ENCODE peak calls at places on chromosomes 3 and 15, in four cellular contexts. R, K, G and O are unnamed samples.
A peak's percentile ranks its signal among the peaks of the same experiment; 100 is the strongest.

GRCh38 chr3:31508452-31509146 is 24.1 kb upstream of the STT3B start:
- DNase-seq in R (no peak), K (no peak), G (no peak), O (no peak)

GRCh38 chr3:50278868-50279224 is at the start of gene LSMEM2:
- DNase-seq in R (no peak), K (no peak), G (no peak), O (no peak)

GRCh38 chr3:43390255-43390588 is 103.9 kb downstream of the SNRK start:
- DNase-seq in R (no peak), K (no peak), G (no peak), O (no peak)

GRCh38 chr3:58962816-58963215 is 87.0 kb downstream of the CFAP20DC start:
- DNase-seq in R (no peak), K (no peak), G (no peak), O (no peak)

GRCh38 chr15:33243869-33244268 is 49.4 kb upstream of the FMN1 start:
- DNase-seq in R (peak; percentile 44), K (no peak), G (no peak), O (no peak)

GRCh38 chr15:59688383-59688887 is 685 bp downstream of the BNIP2 start:
- DNase-seq in R (peak; percentile 42), K (no peak), G (no peak), O (peak; percentile 6)

GRCh38 chr15:92899910-92900711 is at the start of gene CHD2:
- DNase-seq in R (peak; percentile 91), K (peak; percentile 79), G (peak; percentile 83), O (peak; percentile 89)

GRCh38 chr15:62547584-62547983 is 382.5 kb upstream of the C2CD4B start:
- DNase-seq in R (no peak), K (no peak), G (no peak), O (no peak)

GRCh38 chr15:80744826-80745225 is 34.3 kb upstream of the CEMIP start:
- DNase-seq in R (no peak), K (no peak), G (no peak), O (no peak)

GRCh38 chr3:64741344-64741743 is 53.5 kb upstream of the ADAMTS9 start:
- DNase-seq in R (no peak), K (no peak), G (no peak), O (no peak)

GRCh38 chr3:167882057-167882667 is 146.6 kb downstream of the SERPINI1 start:
- DNase-seq in R (peak; percentile 30), K (no peak), G (peak; percentile 32), O (peak; percentile 39)

DNA sequence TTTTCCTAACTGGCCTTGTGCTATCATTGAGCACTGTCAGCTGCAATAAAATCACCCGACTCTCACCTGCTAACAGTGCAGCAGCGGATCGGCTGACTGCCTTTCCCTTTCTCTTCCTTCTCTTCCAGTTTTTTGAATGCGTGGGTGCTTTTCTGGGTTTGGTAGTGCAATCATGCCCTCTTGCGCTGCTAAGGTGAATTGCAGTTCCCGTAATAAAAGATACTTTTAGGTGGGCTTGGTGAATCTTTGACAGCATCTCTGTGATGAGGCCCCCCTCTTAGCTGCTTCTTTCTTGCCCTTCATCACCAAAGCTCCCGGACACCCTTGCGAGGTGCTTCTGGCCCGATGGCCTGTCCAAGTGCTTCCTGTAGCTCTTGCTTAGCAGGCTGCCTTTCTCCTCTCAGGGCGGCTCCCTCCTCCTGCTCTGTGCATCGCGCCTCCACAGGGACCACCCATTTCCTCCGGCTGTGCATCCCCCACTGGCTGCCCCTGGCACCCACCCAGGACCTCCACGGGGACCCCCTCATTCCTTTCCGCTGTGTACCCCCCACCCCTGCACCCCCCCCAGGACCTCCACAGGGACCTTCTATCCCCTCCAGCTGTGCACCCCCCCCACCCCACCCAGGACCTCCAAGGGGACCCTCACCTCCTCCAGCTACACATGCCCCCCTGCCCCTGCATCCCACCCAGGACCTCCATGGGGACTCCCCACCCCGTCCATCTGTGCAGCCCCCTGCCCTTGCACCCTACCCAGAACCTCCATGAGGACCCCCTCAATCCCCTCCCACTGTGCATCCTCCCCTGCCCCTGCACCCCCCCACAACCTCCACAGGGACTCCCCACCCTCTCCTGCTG is 50.8 kb upstream of the RPL32 start:
- DNase-seq in R (peak; percentile 51), K (peak; percentile 70), G (peak; percentile 72), O (peak; percentile 39)
- TF ChIP-seq FOSL1 in R (no peak), K (no peak), G (no peak), O (no peak)

GRCh38 chr3:129890125-129890524 is 3.4 kb downstream of the TMCC1 start:
- DNase-seq in R (peak; percentile 64), K (no peak), G (no peak), O (no peak)
- TF ChIP-seq POLR2AphosphoS5 in R (no peak), K (no peak), G (no peak), O (no peak)

GRCh38 chr3:160475889-160476288 is 26.3 kb upstream of the TRIM59 start:
- DNase-seq in R (no peak), K (no peak), G (no peak), O (no peak)

GRCh38 chr3:160473233-160473632 is 23.6 kb upstream of the TRIM59 start:
- DNase-seq in R (no peak), K (no peak), G (no peak), O (no peak)

GRCh38 chr3:160474416-160474838 is 24.8 kb upstream of the TRIM59 start:
- DNase-seq in R (no peak), K (no peak), G (no peak), O (no peak)

GRCh38 chr3:160473978-160474377 is 24.4 kb upstream of the TRIM59 start:
- DNase-seq in R (no peak), K (no peak), G (no peak), O (no peak)

GRCh38 chr3:160475153-160475552 is 25.6 kb upstream of the TRIM59 start:
- DNase-seq in R (no peak), K (no peak), G (no peak), O (no peak)
- TF ChIP-seq FOSL1 in R (no peak), K (no peak), G (no peak), O (no peak)

GRCh38 chr3:183301937-183302580 is 49.0 kb downstream of the B3GNT5 start:
- DNase-seq in R (no peak), K (no peak), G (no peak), O (no peak)
- TF ChIP-seq POLR2AphosphoS5 in R (no peak), K (no peak), G (no peak), O (no peak)

GRCh38 chr3:72171946-72172345 is 387.0 kb upstream of the PROK2 start:
- DNase-seq in R (no peak), K (no peak), G (no peak), O (no peak)
- TF ChIP-seq FOSL1 in R (no peak), K (no peak), G (no peak), O (no peak)